ENCODE peak calls at places on chromosomes 5 and 9, in eight cellular contexts. One of them, this sample, is unnamed.

GRCh38 chr5:132428811-132429440 is 59.4 kb downstream of the SLC22A5 start:
- DNase-seq in fibroblast of pulmonary artery: peak; percentile 65
- DNase-seq in SK-N-SH: no peak
- DNase-seq in foreskin fibroblast: no peak
- DNase-seq in PC-9: peak; percentile 67
- DNase-seq in WTC11: no peak
- DNase-seq in OCI-LY7: no peak
- DNase-seq in esophagus squamous epithelium: no peak
- DNase-seq in this sample: no peak

GRCh38 chr9:12314589-12314988 is 378.6 kb upstream of the TYRP1 start:
- DNase-seq in esophagus squamous epithelium: no peak
- DNase-seq in SK-N-SH: no peak
- DNase-seq in foreskin fibroblast: no peak
- DNase-seq in fibroblast of pulmonary artery: no peak
- DNase-seq in OCI-LY7: no peak
- DNase-seq in PC-9: no peak
- DNase-seq in WTC11: no peak
- DNase-seq in this sample: no peak

GRCh38 chr5:2891781-2892180 is 140.3 kb upstream of the IRX2 start:
- DNase-seq in esophagus squamous epithelium: no peak
- DNase-seq in SK-N-SH: no peak
- DNase-seq in OCI-LY7: no peak
- DNase-seq in PC-9: no peak
- DNase-seq in foreskin fibroblast: no peak
- DNase-seq in fibroblast of pulmonary artery: no peak
- DNase-seq in WTC11: no peak
- DNase-seq in this sample: no peak

GRCh38 chr5:68220260-68220659 is 4.7 kb downstream of the PIK3R1 start:
- DNase-seq in esophagus squamous epithelium: no peak
- DNase-seq in PC-9: no peak
- DNase-seq in foreskin fibroblast: no peak
- DNase-seq in fibroblast of pulmonary artery: no peak
- DNase-seq in WTC11: no peak
- DNase-seq in SK-N-SH: no peak
- DNase-seq in OCI-LY7: no peak
- DNase-seq in this sample: no peak

GRCh38 chr9:134484479-134484878 is 157.1 kb upstream of the COL5A1 start:
- DNase-seq in foreskin fibroblast: no peak
- DNase-seq in fibroblast of pulmonary artery: no peak
- DNase-seq in PC-9: no peak
- DNase-seq in SK-N-SH: no peak
- DNase-seq in esophagus squamous epithelium: no peak
- DNase-seq in OCI-LY7: no peak
- DNase-seq in WTC11: no peak
- DNase-seq in this sample: peak; percentile 28

GRCh38 chr9:116000748-116001329 is 152.8 kb upstream of the PAPPA start:
- DNase-seq in SK-N-SH: peak; percentile 46
- DNase-seq in OCI-LY7: peak; percentile 12
- DNase-seq in esophagus squamous epithelium: no peak
- DNase-seq in WTC11: peak; percentile 47
- DNase-seq in fibroblast of pulmonary artery: peak; percentile 33
- DNase-seq in PC-9: no peak
- DNase-seq in foreskin fibroblast: no peak
- DNase-seq in this sample: no peak

GRCh38 chr5:30041291-30041690 is 1152.2 kb upstream of the CDH6 start:
- DNase-seq in OCI-LY7: no peak
- DNase-seq in foreskin fibroblast: no peak
- DNase-seq in fibroblast of pulmonary artery: no peak
- DNase-seq in esophagus squamous epithelium: no peak
- DNase-seq in WTC11: no peak
- DNase-seq in SK-N-SH: no peak
- DNase-seq in PC-9: no peak
- DNase-seq in this sample: no peak

GRCh38 chr9:128733256-128733655 is 9.3 kb upstream of the ZDHHC12 start:
- DNase-seq in SK-N-SH: peak; percentile 82
- DNase-seq in foreskin fibroblast: peak; percentile 58
- DNase-seq in PC-9: no peak
- DNase-seq in WTC11: peak; percentile 95
- DNase-seq in OCI-LY7: peak; percentile 29
- DNase-seq in esophagus squamous epithelium: no peak
- DNase-seq in fibroblast of pulmonary artery: peak; percentile 87
- DNase-seq in this sample: no peak

GRCh38 chr5:103981592-103981991 is 419.0 kb upstream of the NUDT12 start:
- DNase-seq in OCI-LY7: no peak
- DNase-seq in foreskin fibroblast: no peak
- DNase-seq in esophagus squamous epithelium: no peak
- DNase-seq in WTC11: no peak
- DNase-seq in SK-N-SH: no peak
- DNase-seq in fibroblast of pulmonary artery: no peak
- DNase-seq in PC-9: no peak
- DNase-seq in this sample: no peak

GRCh38 chr9:127707766-127708165 is 978 bp downstream of the CFAP157 start:
- DNase-seq in esophagus squamous epithelium: no peak
- DNase-seq in SK-N-SH: no peak
- DNase-seq in OCI-LY7: peak; percentile 55
- DNase-seq in WTC11: no peak
- DNase-seq in fibroblast of pulmonary artery: no peak
- DNase-seq in foreskin fibroblast: no peak
- DNase-seq in PC-9: no peak
- DNase-seq in this sample: no peak

GRCh38 chr9:137303031-137303892 is 1.2 kb upstream of the NRARP start:
- DNase-seq in OCI-LY7: no peak
- DNase-seq in WTC11: no peak
- DNase-seq in foreskin fibroblast: no peak
- DNase-seq in PC-9: no peak
- DNase-seq in fibroblast of pulmonary artery: no peak
- DNase-seq in esophagus squamous epithelium: no peak
- DNase-seq in SK-N-SH: peak; percentile 20
- DNase-seq in this sample: no peak

GRCh38 chr9:121350993-121351561 is 19.0 kb downstream of the STOM start:
- DNase-seq in SK-N-SH: peak; percentile 49
- DNase-seq in esophagus squamous epithelium: no peak
- DNase-seq in OCI-LY7: no peak
- DNase-seq in foreskin fibroblast: peak; percentile 90
- DNase-seq in PC-9: peak; percentile 72
- DNase-seq in WTC11: no peak
- DNase-seq in fibroblast of pulmonary artery: peak; percentile 97
- DNase-seq in this sample: no peak

GRCh38 chr9:135296783-135297715 is 182.5 kb upstream of the PPP1R26 start:
- DNase-seq in PC-9: no peak
- DNase-seq in esophagus squamous epithelium: no peak
- DNase-seq in foreskin fibroblast: no peak
- DNase-seq in fibroblast of pulmonary artery: no peak
- DNase-seq in SK-N-SH: peak; percentile 77
- DNase-seq in WTC11: peak; percentile 13
- DNase-seq in OCI-LY7: no peak
- DNase-seq in this sample: no peak

DNA sequence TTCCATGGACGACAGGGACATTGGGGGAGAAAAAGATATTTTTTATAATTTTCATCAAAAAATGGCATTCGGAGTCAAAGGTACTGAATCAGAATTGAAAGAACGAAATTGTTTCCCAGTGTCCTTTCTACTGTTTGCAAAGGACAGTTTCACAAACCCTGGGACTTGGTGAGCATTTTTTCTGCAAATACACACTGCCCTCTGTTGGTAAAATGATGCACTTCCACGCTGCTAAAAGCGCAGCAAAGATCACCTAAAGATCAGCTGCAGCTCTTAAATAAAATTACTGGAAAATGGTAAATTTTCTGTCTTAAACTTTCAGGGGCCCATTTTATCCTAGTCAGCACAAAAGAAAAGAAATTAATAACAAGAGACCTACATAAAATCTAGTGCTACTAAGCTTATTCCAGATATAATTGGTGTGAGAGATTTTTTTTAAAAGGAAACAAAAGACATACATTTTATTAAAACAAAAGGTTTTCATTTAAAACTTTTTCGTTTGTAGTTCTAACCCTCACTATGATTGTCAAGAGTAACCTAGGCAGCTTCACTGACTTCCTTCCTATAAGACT is 566.0 kb downstream of the CAAP1 start:
- DNase-seq in foreskin fibroblast: peak; percentile 53
- DNase-seq in esophagus squamous epithelium: no peak
- DNase-seq in OCI-LY7: peak; percentile 52
- DNase-seq in PC-9: peak; percentile 42
- DNase-seq in WTC11: peak; percentile 47
- DNase-seq in SK-N-SH: peak; percentile 44
- DNase-seq in fibroblast of pulmonary artery: peak; percentile 88
- DNase-seq in this sample: no peak
- TF ChIP-seq CTCF in foreskin fibroblast: peak; percentile 72
- TF ChIP-seq CTCF in esophagus squamous epithelium: peak; percentile 27
- TF ChIP-seq CTCF in OCI-LY7: peak; percentile 91
- TF ChIP-seq CTCF in PC-9: peak; percentile 84
- TF ChIP-seq CTCF in WTC11: peak; percentile 65
- TF ChIP-seq CTCF in SK-N-SH: peak; percentile 96
- TF ChIP-seq CTCF in fibroblast of pulmonary artery: peak; percentile 90
- TF ChIP-seq CTCF in this sample: peak; percentile 26

GRCh38 chr5:140073296-140073695 is 30.2 kb upstream of the NRG2 start:
- DNase-seq in esophagus squamous epithelium: no peak
- DNase-seq in SK-N-SH: peak; percentile 32
- DNase-seq in PC-9: no peak
- DNase-seq in foreskin fibroblast: no peak
- DNase-seq in fibroblast of pulmonary artery: peak; percentile 43
- DNase-seq in OCI-LY7: peak; percentile 41
- DNase-seq in WTC11: no peak
- DNase-seq in this sample: no peak
- TF ChIP-seq CTCF in esophagus squamous epithelium: no peak
- TF ChIP-seq CTCF in SK-N-SH: peak; percentile 82
- TF ChIP-seq CTCF in PC-9: peak; percentile 82
- TF ChIP-seq CTCF in foreskin fibroblast: peak; percentile 21
- TF ChIP-seq CTCF in fibroblast of pulmonary artery: peak; percentile 42
- TF ChIP-seq CTCF in OCI-LY7: peak; percentile 96
- TF ChIP-seq CTCF in WTC11: peak; percentile 27
- TF ChIP-seq CTCF in this sample: peak; percentile 80

DNA sequence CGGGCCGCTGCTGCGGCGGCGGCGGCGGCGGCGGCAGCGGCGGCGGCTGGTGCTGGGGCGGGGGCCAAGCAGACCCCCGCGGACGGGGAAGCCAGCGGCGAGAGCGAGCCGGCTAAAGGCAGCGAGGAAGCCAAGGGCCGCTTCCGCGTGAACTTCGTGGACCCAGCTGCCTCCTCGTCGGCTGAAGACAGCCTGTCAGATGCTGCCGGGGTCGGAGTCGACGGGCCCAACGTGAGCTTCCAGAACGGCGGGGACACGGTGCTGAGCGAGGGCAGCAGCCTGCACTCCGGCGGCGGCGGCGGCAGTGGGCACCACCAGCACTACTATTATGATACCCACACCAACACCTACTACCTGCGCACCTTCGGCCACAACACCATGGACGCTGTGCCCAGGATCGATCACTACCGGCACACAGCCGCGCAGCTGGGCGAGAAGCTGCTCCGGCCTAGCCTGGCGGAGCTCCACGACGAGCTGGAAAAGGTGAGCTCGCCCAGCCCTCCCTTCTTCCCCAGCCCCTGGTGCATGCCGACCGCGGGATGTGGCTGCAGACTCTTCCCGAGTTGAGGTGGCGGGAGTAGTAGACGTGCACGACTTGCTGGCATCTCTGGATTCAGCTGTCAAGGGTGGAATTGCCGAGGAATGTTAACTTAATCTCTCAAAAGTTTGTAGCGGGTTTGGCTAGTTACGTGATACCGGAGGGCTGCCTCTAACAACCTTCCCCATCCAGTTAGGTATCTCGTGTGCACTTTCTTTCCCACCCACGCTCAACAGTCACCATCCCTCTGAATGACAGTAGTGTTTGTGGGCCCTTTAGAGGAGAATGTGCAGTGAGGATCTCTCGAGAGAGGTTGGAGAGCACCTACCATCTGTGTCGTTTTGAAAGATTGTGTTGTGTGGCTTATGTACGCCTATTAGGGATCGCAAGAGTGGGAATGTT is 932 bp downstream of the SLC12A2 start:
- DNase-seq in esophagus squamous epithelium: peak; percentile 3
- DNase-seq in OCI-LY7: peak; percentile 64
- DNase-seq in fibroblast of pulmonary artery: peak; percentile 34
- DNase-seq in WTC11: peak; percentile 30
- DNase-seq in SK-N-SH: peak; percentile 52
- DNase-seq in foreskin fibroblast: peak; percentile 26
- DNase-seq in PC-9: no peak
- DNase-seq in this sample: no peak
- TF ChIP-seq CTCF in esophagus squamous epithelium: no peak
- TF ChIP-seq CTCF in OCI-LY7: no peak
- TF ChIP-seq CTCF in fibroblast of pulmonary artery: no peak
- TF ChIP-seq CTCF in WTC11: no peak
- TF ChIP-seq CTCF in SK-N-SH: no peak
- TF ChIP-seq CTCF in foreskin fibroblast: no peak
- TF ChIP-seq CTCF in PC-9: no peak
- TF ChIP-seq CTCF in this sample: no peak

DNA sequence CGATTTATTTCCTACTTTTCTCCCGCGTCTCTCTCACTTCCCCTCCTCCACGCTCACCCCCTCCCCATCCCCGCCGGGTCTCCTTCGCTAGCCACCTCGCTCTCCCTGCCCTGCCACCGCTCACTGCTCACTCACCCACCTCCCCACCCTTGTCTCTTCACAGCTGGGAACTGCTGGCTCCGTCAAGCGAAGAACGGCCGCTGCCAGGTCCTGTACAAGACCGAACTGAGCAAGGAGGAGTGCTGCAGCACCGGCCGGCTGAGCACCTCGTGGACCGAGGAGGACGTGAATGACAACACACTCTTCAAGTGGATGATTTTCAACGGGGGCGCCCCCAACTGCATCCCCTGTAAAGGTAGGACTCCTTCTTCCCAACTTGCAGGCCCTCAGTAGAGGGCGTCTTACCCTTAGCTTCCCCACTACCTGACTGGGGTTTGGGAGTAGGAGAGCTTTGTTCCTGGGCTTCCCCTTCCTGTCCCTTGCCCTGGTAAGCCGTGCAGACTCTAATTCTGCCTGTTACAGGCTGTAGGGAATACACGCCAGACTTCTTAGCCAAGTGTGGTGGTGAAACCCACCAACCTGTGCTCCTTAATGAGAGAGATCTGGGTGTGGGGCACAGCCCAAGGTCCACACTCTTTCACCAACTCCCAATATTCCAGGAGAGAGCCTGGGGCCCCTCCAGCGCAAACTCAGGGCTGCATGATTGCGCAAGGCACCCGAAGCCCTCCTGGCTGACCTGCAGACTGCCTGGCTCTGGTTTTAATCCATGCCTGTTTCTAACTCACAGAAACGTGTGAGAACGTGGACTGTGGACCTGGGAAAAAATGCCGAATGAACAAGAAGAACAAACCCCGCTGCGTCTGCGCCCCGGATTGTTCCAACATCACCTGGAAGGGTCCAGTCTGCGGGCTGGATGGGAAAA is 2.5 kb downstream of the FST start:
- DNase-seq in foreskin fibroblast: no peak
- DNase-seq in fibroblast of pulmonary artery: peak; percentile 31
- DNase-seq in esophagus squamous epithelium: no peak
- DNase-seq in WTC11: peak; percentile 57
- DNase-seq in PC-9: no peak
- DNase-seq in SK-N-SH: peak; percentile 26
- DNase-seq in OCI-LY7: peak; percentile 17
- DNase-seq in this sample: no peak
- TF ChIP-seq CTCF in foreskin fibroblast: peak; percentile 39
- TF ChIP-seq CTCF in fibroblast of pulmonary artery: peak; percentile 38
- TF ChIP-seq CTCF in esophagus squamous epithelium: no peak
- TF ChIP-seq CTCF in WTC11: no peak
- TF ChIP-seq CTCF in PC-9: no peak
- TF ChIP-seq CTCF in SK-N-SH: peak; percentile 53
- TF ChIP-seq CTCF in OCI-LY7: peak; percentile 59
- TF ChIP-seq CTCF in this sample: no peak